ENCODE peak calls at places on chromosomes 7 and 10, in five cellular contexts. C, O, U, K and E are unnamed samples.

GRCh38 chr7:2982831-2983230 is 60.8 kb downstream of the CARD11 start:
- DNase-seq in C (no peak), O (peak), U (no peak), K (no peak), E (peak)

GRCh38 chr7:128033246-128033645 is 2.0 kb upstream of the LRRC4 start:
- DNase-seq in C (no peak), O (no peak), U (no peak), K (no peak), E (no peak)

GRCh38 chr7:94701555-94701973 is 45.6 kb upstream of the SGCE start:
- DNase-seq in C (peak), O (no peak), U (peak), K (peak), E (no peak)

GRCh38 chr7:369476-369980 is 79.6 kb downstream of the FOXL3 start:
- DNase-seq in C (no peak), O (no peak), U (no peak), K (no peak), E (no peak)

GRCh38 chr7:96120445-96120844 is 201.5 kb downstream of the SLC25A13 start:
- DNase-seq in C (no peak), O (no peak), U (no peak), K (no peak), E (no peak)

GRCh38 chr7:27339478-27339877 is 96.9 kb downstream of the EVX1 start:
- DNase-seq in C (no peak), O (no peak), U (no peak), K (no peak), E (no peak)

GRCh38 chr7:117085275-117085674 is 132.0 kb downstream of the ST7 start:
- DNase-seq in C (no peak), O (no peak), U (no peak), K (no peak), E (no peak)

GRCh38 chr10:124221356-124222297 is 128.2 kb upstream of the CHST15 start:
- DNase-seq in C (no peak), O (no peak), U (peak), K (no peak), E (no peak)

GRCh38 chr7:141071260-141071854 is 2.5 kb upstream of the TMEM178B start:
- DNase-seq in C (no peak), O (peak), U (no peak), K (no peak), E (peak)

GRCh38 chr10:89946106-89946505 is 244.7 kb downstream of the KIF20B start:
- DNase-seq in C (no peak), O (peak), U (no peak), K (no peak), E (no peak)

GRCh38 chr10:85642082-85642420 is 724.5 kb downstream of the GRID1 start:
- DNase-seq in C (no peak), O (no peak), U (peak), K (no peak), E (no peak)

GRCh38 chr7:157483971-157484410 is 147.2 kb downstream of the DNAJB6 start:
- DNase-seq in C (no peak), O (no peak), U (no peak), K (no peak), E (no peak)

GRCh38 chr7:71867626-71868025 is 544.5 kb downstream of the CALN1 start:
- DNase-seq in C (no peak), O (no peak), U (no peak), K (no peak), E (no peak)

GRCh38 chr10:74189999-74190421 is 39.0 kb downstream of the ADK start:
- DNase-seq in C (peak), O (peak), U (peak), K (peak), E (no peak)

GRCh38 chr10:121288864-121289659 is 309.2 kb downstream of the FGFR2 start:
- DNase-seq in C (no peak), O (no peak), U (no peak), K (no peak), E (no peak)

GRCh38 chr7:47435889-47436312 is 146.0 kb downstream of the TNS3 start:
- DNase-seq in C (peak), O (no peak), U (peak), K (peak), E (no peak)

GRCh38 chr10:24718031-24718855 is 5.4 kb downstream of the ARHGAP21 start:
- DNase-seq in C (no peak), O (no peak), U (peak), K (peak), E (no peak)

GRCh38 chr10:34112431-34112830 is 702.7 kb downstream of the PARD3 start:
- DNase-seq in C (no peak), O (no peak), U (no peak), K (no peak), E (no peak)

GRCh38 chr7:100215895-100216294 is 3.9 kb upstream of the PVRIG start:
- DNase-seq in C (no peak), O (no peak), U (no peak), K (no peak), E (no peak)

GRCh38 chr7:130959743-130960207 is 225.8 kb upstream of the KLF14 start:
- DNase-seq in C (no peak), O (peak), U (peak), K (no peak), E (no peak)

GRCh38 chr10:9951481-9952257 is 1066.0 kb upstream of the CELF2 start:
- DNase-seq in C (no peak), O (no peak), U (peak), K (peak), E (no peak)

GRCh38 chr7:74482629-74483401 is 29.1 kb downstream of the GTF2IRD1 start:
- DNase-seq in C (peak), O (no peak), U (peak), K (peak), E (no peak)

GRCh38 chr7:55271069-55271468 is 94.1 kb upstream of the LANCL2 start:
- DNase-seq in C (no peak), O (no peak), U (no peak), K (no peak), E (no peak)

GRCh38 chr10:58755688-58756087 is 243.0 kb downstream of the BICC1 start:
- DNase-seq in C (no peak), O (no peak), U (peak), K (peak), E (no peak)

GRCh38 chr10:16816830-16817124 is 447 bp downstream of the RSU1 start:
- DNase-seq in C (no peak), O (no peak), U (no peak), K (no peak), E (no peak)

GRCh38 chr7:151678227-151678604 is 158.5 kb upstream of the RHEB start:
- DNase-seq in C (no peak), O (no peak), U (no peak), K (no peak), E (no peak)

GRCh38 chr7:146057958-146058357 is 58.6 kb upstream of the CNTNAP2 start:
- DNase-seq in C (no peak), O (no peak), U (no peak), K (no peak), E (no peak)

GRCh38 chr7:30869794-30870491 is 41.7 kb upstream of the AQP1 start:
- DNase-seq in C (no peak), O (no peak), U (no peak), K (no peak), E (no peak)

GRCh38 chr10:116184448-116184794 is 88.6 kb downstream of the GFRA1 start:
- DNase-seq in C (no peak), O (no peak), U (no peak), K (no peak), E (no peak)

GRCh38 chr10:96890172-96890513 is 58.0 kb downstream of the LCOR start:
- DNase-seq in C (no peak), O (no peak), U (no peak), K (no peak), E (no peak)

GRCh38 chr10:133235265-133235664 is 2.4 kb upstream of the VENTX start:
- DNase-seq in C (no peak), O (no peak), U (no peak), K (no peak), E (no peak)

GRCh38 chr10:43825421-43825820 is 176.7 kb upstream of the ZNF32 start:
- DNase-seq in C (no peak), O (no peak), U (no peak), K (no peak), E (no peak)
- H3K4me3 ChIP-seq in C (no peak), O (no peak), U (no peak), K (no peak), E (no peak)

GRCh38 chr7:91295571-91295970 is 31.3 kb downstream of the FZD1 start:
- DNase-seq in C (no peak), O (no peak), U (no peak), K (no peak), E (no peak)
- H3K4me3 ChIP-seq in C (no peak), O (no peak), U (no peak), K (no peak), E (no peak)

DNA sequence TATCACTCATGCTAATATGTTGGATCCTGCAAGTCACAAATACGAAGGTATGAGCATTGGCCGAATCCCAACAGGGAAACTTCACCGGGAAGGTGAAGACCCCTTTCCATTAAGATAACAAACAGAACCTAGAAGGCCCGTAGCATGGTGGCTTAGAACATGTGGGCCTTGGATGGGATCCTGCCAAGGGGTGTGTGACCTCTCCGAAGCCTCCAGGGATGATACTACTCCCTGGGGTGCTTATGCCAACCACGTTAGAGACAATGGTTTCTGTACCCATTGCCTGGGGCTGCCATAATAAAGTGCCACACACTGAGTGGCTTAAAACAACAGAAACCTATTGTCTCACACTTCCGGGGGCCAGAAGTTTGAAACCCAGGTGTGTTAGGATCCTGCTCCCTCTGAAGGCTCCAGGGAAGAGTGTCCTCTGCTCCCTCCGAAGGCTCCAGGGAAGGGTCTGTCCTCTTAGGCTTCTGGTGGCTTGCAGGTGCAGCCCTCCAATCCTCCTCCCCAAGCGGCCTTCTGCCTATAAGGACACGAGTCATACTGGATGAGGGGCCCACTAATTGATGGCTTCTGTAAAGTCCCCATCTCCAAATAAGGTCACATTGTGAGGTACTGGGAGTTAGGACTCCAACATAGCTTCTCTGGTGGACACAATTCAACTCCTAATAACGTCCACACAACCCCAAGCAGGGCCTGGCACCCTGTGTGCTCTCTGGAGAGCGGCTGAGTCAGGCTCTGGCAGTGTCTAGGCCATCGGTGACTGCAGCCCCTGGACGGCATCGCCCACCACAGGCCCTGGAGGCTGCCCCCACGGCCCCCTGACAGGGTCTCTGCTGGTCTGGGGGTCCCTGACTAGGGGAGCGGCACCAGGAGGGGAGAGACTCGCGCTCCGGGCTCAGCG is 992 bp upstream of the MGMT start:
- DNase-seq in C (no peak), O (no peak), U (no peak), K (no peak), E (no peak)
- H3K4me3 ChIP-seq in C (peak), O (peak), U (peak), K (peak), E (peak)

GRCh38 chr7:150381096-150381495 is 2.0 kb downstream of the ZNF775 start:
- DNase-seq in C (no peak), O (no peak), U (no peak), K (no peak), E (no peak)
- H3K4me3 ChIP-seq in C (no peak), O (no peak), U (no peak), K (no peak), E (no peak)

DNA sequence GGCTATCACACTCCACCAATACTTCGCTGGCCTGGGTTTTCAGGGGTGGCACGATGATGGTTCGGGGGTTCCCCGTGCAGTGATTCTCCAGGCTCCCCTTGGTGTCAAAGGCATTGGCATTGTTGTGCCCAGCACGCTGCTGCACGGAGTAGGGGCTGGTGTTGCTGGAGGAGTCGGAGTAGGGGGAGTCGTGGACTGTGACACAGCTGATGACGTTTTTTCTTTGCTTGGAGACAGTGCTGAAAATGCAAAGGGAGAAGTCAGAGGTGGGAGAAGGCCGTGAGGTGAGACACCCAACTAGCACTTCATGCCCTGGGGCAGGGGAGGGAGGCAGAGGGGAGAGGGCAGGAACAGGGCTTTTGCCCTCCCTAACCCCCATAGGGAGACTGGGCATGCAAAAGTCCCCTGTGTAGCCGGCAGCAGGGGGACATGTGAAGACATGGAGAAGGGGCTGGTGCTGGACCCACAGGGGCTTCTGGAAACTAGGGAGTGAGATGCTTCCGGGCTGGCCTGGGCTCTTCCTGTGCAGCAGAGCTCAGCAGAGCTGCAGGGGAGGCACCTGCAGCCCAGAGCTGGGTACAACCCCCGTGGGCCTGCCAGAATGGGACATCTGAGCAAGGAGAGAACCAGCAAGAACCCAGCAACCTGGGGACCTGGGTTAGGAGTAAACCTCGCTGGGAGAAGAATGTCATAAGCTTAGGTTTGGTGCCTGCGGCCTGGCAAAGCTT is 60.5 kb downstream of the CLEC2L start:
- DNase-seq in C (no peak), O (no peak), U (no peak), K (no peak), E (no peak)
- H3K4me3 ChIP-seq in C (no peak), O (no peak), U (no peak), K (no peak), E (no peak)

GRCh38 chr10:44292390-44293002 is 92.4 kb downstream of the CXCL12 start:
- DNase-seq in C (no peak), O (no peak), U (no peak), K (no peak), E (no peak)
- H3K4me3 ChIP-seq in C (no peak), O (no peak), U (peak), K (no peak), E (no peak)

GRCh38 chr7:105261689-105262088 is 127.0 kb downstream of the SRPK2 start:
- DNase-seq in C (no peak), O (no peak), U (no peak), K (no peak), E (no peak)

GRCh38 chr7:105257338-105257737 is 131.4 kb downstream of the SRPK2 start:
- DNase-seq in C (no peak), O (no peak), U (no peak), K (no peak), E (no peak)

GRCh38 chr7:105256621-105257283 is 132.0 kb downstream of the SRPK2 start:
- DNase-seq in C (no peak), O (no peak), U (no peak), K (no peak), E (no peak)
- H3K4me3 ChIP-seq in C (no peak), O (no peak), U (no peak), K (no peak), E (no peak)